ENCODE peak calls at places on chromosome 20, in eight cellular contexts. A, T, R, O, H, Y, V and M are unnamed samples.

GRCh38 chr20:34375977-34376430 is 12.9 kb downstream of the ITCH start:
- DNase-seq in V (peak; percentile 50), T (no peak), H (no peak), R (no peak), O (no peak), A (no peak), Y (no peak), M (no peak)

GRCh38 chr20:31527266-31527665 is 13.0 kb downstream of the HM13 start:
- DNase-seq in A (no peak), Y (no peak), H (no peak), T (no peak), R (no peak), V (no peak), O (no peak), M (no peak)

GRCh38 chr20:39038495-39038894 is 76.4 kb downstream of the DHX35 start:
- DNase-seq in T (no peak), Y (no peak), H (no peak), O (no peak), R (no peak), V (no peak), A (no peak), M (no peak)

GRCh38 chr20:1912056-1912455 is 16.8 kb downstream of the SIRPA start:
- DNase-seq in T (no peak), H (no peak), A (no peak), R (no peak), Y (no peak), V (no peak), O (no peak), M (no peak)

GRCh38 chr20:61744691-61745396 is 320.8 kb downstream of the TAF4 start:
- DNase-seq in R (no peak), H (no peak), A (no peak), V (no peak), T (no peak), Y (no peak), O (peak; percentile 27), M (no peak)

GRCh38 chr20:63073051-63073737 is 66.4 kb upstream of the BHLHE23 start:
- DNase-seq in T (no peak), R (no peak), Y (no peak), H (no peak), V (peak; percentile 25), A (no peak), O (no peak), M (no peak)

GRCh38 chr20:59121714-59122376 is 41.8 kb upstream of the ZNF831 start:
- DNase-seq in A (no peak), V (no peak), O (no peak), Y (peak; percentile 31), H (no peak), R (no peak), T (no peak), M (no peak)

GRCh38 chr20:62208805-62209755 is 11.0 kb downstream of the HRH3 start:
- DNase-seq in O (no peak), A (no peak), T (no peak), R (no peak), H (no peak), V (no peak), Y (no peak), M (no peak)

GRCh38 chr20:63701329-63702035 is 5.0 kb downstream of the TNFRSF6B start:
- DNase-seq in A (peak; percentile 16), H (peak; percentile 28), Y (no peak), T (no peak), R (no peak), O (no peak), V (peak; percentile 62), M (no peak)

GRCh38 chr20:859661-860294 is 26.3 kb downstream of the FAM110A start:
- DNase-seq in R (no peak), Y (no peak), O (no peak), T (no peak), V (no peak), A (no peak), H (no peak), M (no peak)

GRCh38 chr20:37994512-37994911 is 38.7 kb downstream of the TTI1 start:
- DNase-seq in V (no peak), T (no peak), Y (no peak), A (no peak), O (no peak), H (no peak), R (no peak), M (no peak)

GRCh38 chr20:43028470-43028869 is 161.2 kb downstream of the PTPRT start:
- DNase-seq in V (no peak), O (no peak), H (no peak), R (no peak), T (no peak), A (no peak), Y (no peak), M (no peak)

GRCh38 chr20:25287631-25288290 is 39.9 kb downstream of the PYGB start:
- DNase-seq in Y (no peak), O (no peak), R (no peak), A (peak; percentile 9), V (no peak), H (peak; percentile 16), T (no peak), M (no peak)

GRCh38 chr20:44038681-44039123 is 124.0 kb downstream of the TOX2 start:
- DNase-seq in T (no peak), A (no peak), Y (no peak), R (no peak), V (no peak), H (no peak), O (no peak), M (no peak)

GRCh38 chr20:62159835-62160234 is 16.3 kb downstream of the SS18L1 start:
- DNase-seq in V (peak; percentile 85), R (no peak), H (no peak), O (no peak), Y (no peak), A (no peak), T (no peak), M (no peak)

GRCh38 chr20:50848341-50848808 is 53.5 kb downstream of the BCAS4 start:
- DNase-seq in R (no peak), O (no peak), V (no peak), Y (peak; percentile 45), T (no peak), A (peak; percentile 32), H (no peak), M (no peak)

GRCh38 chr20:59631751-59632380 is 27.5 kb downstream of the PHACTR3 start:
- DNase-seq in V (peak; percentile 25), O (no peak), Y (no peak), R (no peak), T (no peak), H (no peak), A (no peak), M (no peak)

GRCh38 chr20:846894-847278 is 13.4 kb downstream of the FAM110A start:
- DNase-seq in T (peak; percentile 27), Y (peak; percentile 88), H (peak; percentile 84), V (peak; percentile 85), R (no peak), A (no peak), O (no peak), M (peak; percentile 55)

GRCh38 chr20:49867453-49868215 is 47.7 kb downstream of the SPATA2 start:
- DNase-seq in Y (no peak), H (no peak), T (no peak), O (no peak), A (no peak), V (no peak), R (no peak), M (no peak)